ENCODE peak calls at places on chromosomes 13 and 19, in ten cellular contexts. F is colonic mucosa, P is mammary epithelial cell, U is IMR-90, D is PC-3, Z is fibroblast of lung, T is Karpas-422, N is H9, E is NT2/D1, W is astrocyte. B is an unnamed sample.

GRCh38 chr19:18109363-18109730 is 11.8 kb downstream of the MAST3 start:
- DNase-seq in F (peak), P (no peak), U (no peak), D (no peak), Z (no peak), T (no peak), N (no peak), E (no peak), W (no peak), B (no peak)

GRCh38 chr13:105462098-105462497 is 1073.4 kb downstream of the EFNB2 start:
- DNase-seq in F (no peak), P (peak), U (no peak), D (no peak), Z (no peak), T (no peak), N (no peak), E (no peak), W (no peak), B (no peak)

GRCh38 chr19:31214086-31214485 is 135.2 kb downstream of the TSHZ3 start:
- DNase-seq in F (peak), P (peak), U (peak), D (peak), Z (peak), T (no peak), N (no peak), E (no peak), W (peak), B (peak)

GRCh38 chr13:43664700-43665191 is 122.0 kb downstream of the ENOX1 start:
- DNase-seq in F (peak), P (peak), U (peak), D (peak), Z (peak), T (no peak), N (no peak), E (no peak), W (peak), B (peak)

GRCh38 chr13:64482373-64482772 is 2747.8 kb downstream of the PCDH9 start:
- DNase-seq in F (no peak), P (no peak), U (no peak), D (peak), Z (no peak), T (no peak), N (no peak), E (no peak), W (no peak), B (peak)

GRCh38 chr13:75365724-75366173 is 116.2 kb downstream of the TBC1D4 start:
- DNase-seq in F (no peak), P (peak), U (peak), D (peak), Z (peak), T (no peak), N (no peak), E (no peak), W (peak), B (peak)

GRCh38 chr13:50580684-50581305 is 262.7 kb downstream of the DLEU7 start:
- DNase-seq in F (no peak), P (no peak), U (peak), D (no peak), Z (peak), T (no peak), N (no peak), E (no peak), W (peak), B (peak)

GRCh38 chr19:514166-514663 is 6.9 kb downstream of the TPGS1 start:
- DNase-seq in F (no peak), P (no peak), U (no peak), D (no peak), Z (no peak), T (no peak), N (no peak), E (no peak), W (no peak), B (no peak)

GRCh38 chr13:66992183-66992582 is 238.0 kb downstream of the PCDH9 start:
- DNase-seq in F (no peak), P (peak), U (peak), D (no peak), Z (peak), T (no peak), N (no peak), E (no peak), W (peak), B (peak)

GRCh38 chr13:80149757-80150156 is 191.2 kb downstream of the SPRY2 start:
- DNase-seq in F (no peak), P (no peak), U (peak), D (no peak), Z (no peak), T (no peak), N (no peak), E (no peak), W (no peak), B (no peak)

GRCh38 chr19:32843716-32844245 is 25.8 kb downstream of the SLC7A9 start:
- DNase-seq in F (no peak), P (no peak), U (no peak), D (no peak), Z (no peak), T (no peak), N (no peak), E (no peak), W (no peak), B (no peak)

GRCh38 chr13:95191821-95192220 is 109.4 kb downstream of the ABCC4 start:
- DNase-seq in F (peak), P (peak), U (peak), D (peak), Z (peak), T (peak), N (peak), E (peak), W (peak), B (peak)

GRCh38 chr19:54186934-54187381 is 2.4 kb downstream of the MBOAT7 start:
- DNase-seq in F (peak), P (no peak), U (no peak), D (no peak), Z (no peak), T (no peak), N (peak), E (no peak), W (no peak), B (no peak)

GRCh38 chr13:91017031-91017668 is 330.3 kb upstream of the MIR17HG start:
- DNase-seq in F (peak), P (peak), U (peak), D (peak), Z (peak), T (peak), N (peak), E (peak), W (peak), B (peak)

GRCh38 chr13:25982908-25983307 is 68.9 kb downstream of the SHISA2 start:
- DNase-seq in F (no peak), P (no peak), U (no peak), D (no peak), Z (no peak), T (no peak), N (no peak), E (no peak), W (no peak), B (peak)

GRCh38 chr19:35585844-35586243 is at the start of gene PMIS2:
- DNase-seq in F (no peak), P (no peak), U (no peak), D (no peak), Z (no peak), T (peak), N (peak), E (no peak), W (no peak), B (no peak)

DNA sequence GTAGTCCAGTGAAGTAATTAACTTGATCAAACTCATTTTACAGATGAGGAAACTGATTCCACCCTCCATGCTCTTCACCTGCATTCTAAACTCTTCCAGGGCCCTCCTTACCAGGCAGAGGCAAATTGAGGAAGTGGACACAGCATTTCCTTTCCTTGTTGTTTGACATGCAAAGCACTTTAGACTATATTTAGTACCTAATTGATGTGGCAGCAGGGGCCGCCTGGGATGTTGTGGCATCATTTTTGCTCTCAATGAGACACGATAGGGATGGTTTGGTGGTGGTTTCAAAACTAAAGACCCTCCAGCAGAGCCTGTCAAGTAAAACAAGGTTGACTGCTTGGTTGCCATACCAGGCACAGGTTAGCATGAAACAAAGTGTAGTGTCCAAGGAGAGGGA is 7.9 kb downstream of the SIPA1L3 start:
- DNase-seq in F (no peak), P (no peak), U (no peak), D (no peak), Z (no peak), T (peak), N (no peak), E (no peak), W (no peak), B (no peak)
- H3K9ac ChIP-seq in F (no peak), P (no peak), U (no peak), D (no peak), Z (no peak), T (peak), N (no peak), E (no peak), W (no peak), B (no peak)

DNA sequence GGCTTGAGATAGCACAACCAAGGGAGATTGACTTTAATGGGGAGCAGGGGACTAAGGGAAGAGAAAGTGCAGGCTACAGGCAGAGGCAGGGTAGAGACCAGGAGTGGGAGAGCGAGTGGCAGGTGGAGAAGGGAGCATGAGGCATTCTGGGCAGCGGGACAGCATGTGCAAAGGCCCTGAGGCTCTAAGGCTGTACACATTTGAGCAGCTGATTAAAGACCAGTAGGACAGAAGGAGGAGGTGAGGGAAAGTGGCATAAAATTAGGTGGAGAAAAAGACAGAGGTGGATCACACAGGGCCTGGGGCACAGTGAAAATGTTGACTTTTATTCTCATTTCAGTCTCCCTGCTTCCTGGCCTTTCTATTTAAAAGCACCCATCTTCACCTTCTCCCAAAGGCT is 74.4 kb downstream of the ALOX5AP start:
- DNase-seq in F (no peak), P (no peak), U (no peak), D (no peak), Z (no peak), T (no peak), N (no peak), E (no peak), W (no peak), B (no peak)
- H3K9ac ChIP-seq in F (no peak), P (no peak), U (no peak), D (no peak), Z (no peak), T (no peak), N (no peak), E (no peak), W (no peak), B (no peak)

DNA sequence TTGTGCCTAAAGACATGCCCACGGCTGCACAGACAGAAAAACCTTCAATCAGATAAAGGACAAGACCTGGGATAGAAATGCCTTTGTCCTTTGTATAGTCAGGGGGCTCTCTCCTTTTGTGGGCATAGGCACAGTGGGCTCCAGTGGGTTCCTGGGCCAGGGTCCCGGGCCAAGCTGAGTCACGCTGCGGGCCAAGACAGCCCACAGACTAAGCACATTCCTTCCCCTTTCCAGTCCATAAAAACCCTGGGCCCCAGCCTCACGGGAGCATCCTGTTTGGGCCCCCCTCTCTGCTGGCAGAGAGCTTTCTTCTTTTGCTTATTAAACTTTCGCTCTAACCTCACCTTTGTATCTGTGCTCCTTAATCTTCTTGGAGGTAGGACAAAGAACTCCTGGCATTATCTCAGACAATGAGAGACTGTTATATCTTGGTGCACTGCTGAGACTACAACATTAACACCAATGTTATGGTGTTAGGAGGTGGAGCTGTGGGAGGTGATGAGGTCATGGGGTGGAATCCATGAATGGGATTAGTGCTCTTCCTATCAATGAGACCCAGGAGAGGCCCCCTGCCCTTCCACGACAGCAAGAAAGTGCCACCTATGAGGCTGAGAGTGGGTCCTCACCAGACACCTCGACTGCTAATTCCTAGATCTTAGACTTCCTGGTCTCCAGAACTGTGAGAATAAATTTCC is 20.8 kb upstream of the FBXL3 start:
- DNase-seq in F (no peak), P (no peak), U (no peak), D (no peak), Z (no peak), T (no peak), N (no peak), E (no peak), W (no peak), B (no peak)
- H3K9ac ChIP-seq in F (no peak), P (no peak), U (no peak), D (no peak), Z (no peak), T (no peak), N (no peak), E (no peak), W (no peak), B (no peak)

DNA sequence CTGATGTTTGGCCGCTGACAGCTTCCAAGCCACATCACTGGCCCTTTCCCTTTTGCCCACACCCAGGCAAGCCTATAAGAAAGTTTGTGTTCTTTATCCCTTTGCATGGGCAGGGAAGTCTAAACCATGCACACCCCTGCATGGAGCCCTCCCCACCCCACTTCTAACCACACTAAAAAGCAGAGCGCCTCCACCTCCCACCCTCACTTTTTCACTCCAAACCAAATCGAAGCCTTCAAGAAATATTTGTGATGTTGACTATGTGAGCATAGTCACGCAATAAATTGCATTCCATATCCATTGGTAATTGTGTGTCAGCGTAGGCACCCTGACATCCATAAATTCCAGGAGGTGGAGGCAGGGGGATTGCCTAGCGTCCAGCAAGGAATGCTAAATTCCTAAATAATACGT is 104.4 kb upstream of the LSM14A start:
- DNase-seq in F (no peak), P (no peak), U (peak), D (peak), Z (no peak), T (no peak), N (no peak), E (no peak), W (peak), B (no peak)
- H3K9ac ChIP-seq in F (no peak), P (no peak), U (no peak), D (peak), Z (no peak), T (no peak), N (no peak), E (no peak), W (no peak), B (no peak)

GRCh38 chr13:48266150-48266549 is 33.1 kb downstream of the ITM2B start:
- DNase-seq in F (no peak), P (no peak), U (no peak), D (no peak), Z (no peak), T (no peak), N (no peak), E (no peak), W (no peak), B (no peak)

GRCh38 chr13:48266967-48267639 is 34.1 kb downstream of the ITM2B start:
- DNase-seq in F (no peak), P (no peak), U (peak), D (no peak), Z (no peak), T (no peak), N (no peak), E (no peak), W (no peak), B (no peak)

GRCh38 chr13:48263196-48263595 is 30.2 kb downstream of the ITM2B start:
- DNase-seq in F (no peak), P (peak), U (no peak), D (peak), Z (no peak), T (no peak), N (no peak), E (peak), W (no peak), B (no peak)

GRCh38 chr13:48264052-48264451 is 31.0 kb downstream of the ITM2B start:
- DNase-seq in F (no peak), P (no peak), U (no peak), D (no peak), Z (no peak), T (no peak), N (no peak), E (no peak), W (no peak), B (no peak)

GRCh38 chr13:48265217-48265815 is 32.3 kb downstream of the ITM2B start:
- DNase-seq in F (no peak), P (no peak), U (no peak), D (no peak), Z (no peak), T (no peak), N (no peak), E (no peak), W (no peak), B (no peak)
- H3K9ac ChIP-seq in F (no peak), P (no peak), U (no peak), D (no peak), Z (no peak), T (no peak), N (no peak), E (no peak), W (no peak), B (no peak)

GRCh38 chr19:16263115-16263839 is 61.3 kb upstream of the KLF2 start:
- DNase-seq in F (no peak), P (no peak), U (no peak), D (no peak), Z (no peak), T (peak), N (no peak), E (no peak), W (no peak), B (no peak)

GRCh38 chr19:16260794-16261161 is 63.1 kb downstream of the AP1M1 start:
- DNase-seq in F (no peak), P (no peak), U (no peak), D (no peak), Z (no peak), T (no peak), N (no peak), E (no peak), W (no peak), B (no peak)

GRCh38 chr19:16260160-16260793 is 62.6 kb downstream of the AP1M1 start:
- DNase-seq in F (no peak), P (no peak), U (no peak), D (no peak), Z (no peak), T (no peak), N (no peak), E (no peak), W (no peak), B (no peak)

GRCh38 chr19:16262618-16263017 is 62.0 kb upstream of the KLF2 start:
- DNase-seq in F (peak), P (no peak), U (no peak), D (no peak), Z (no peak), T (no peak), N (no peak), E (no peak), W (no peak), B (no peak)

DNA sequence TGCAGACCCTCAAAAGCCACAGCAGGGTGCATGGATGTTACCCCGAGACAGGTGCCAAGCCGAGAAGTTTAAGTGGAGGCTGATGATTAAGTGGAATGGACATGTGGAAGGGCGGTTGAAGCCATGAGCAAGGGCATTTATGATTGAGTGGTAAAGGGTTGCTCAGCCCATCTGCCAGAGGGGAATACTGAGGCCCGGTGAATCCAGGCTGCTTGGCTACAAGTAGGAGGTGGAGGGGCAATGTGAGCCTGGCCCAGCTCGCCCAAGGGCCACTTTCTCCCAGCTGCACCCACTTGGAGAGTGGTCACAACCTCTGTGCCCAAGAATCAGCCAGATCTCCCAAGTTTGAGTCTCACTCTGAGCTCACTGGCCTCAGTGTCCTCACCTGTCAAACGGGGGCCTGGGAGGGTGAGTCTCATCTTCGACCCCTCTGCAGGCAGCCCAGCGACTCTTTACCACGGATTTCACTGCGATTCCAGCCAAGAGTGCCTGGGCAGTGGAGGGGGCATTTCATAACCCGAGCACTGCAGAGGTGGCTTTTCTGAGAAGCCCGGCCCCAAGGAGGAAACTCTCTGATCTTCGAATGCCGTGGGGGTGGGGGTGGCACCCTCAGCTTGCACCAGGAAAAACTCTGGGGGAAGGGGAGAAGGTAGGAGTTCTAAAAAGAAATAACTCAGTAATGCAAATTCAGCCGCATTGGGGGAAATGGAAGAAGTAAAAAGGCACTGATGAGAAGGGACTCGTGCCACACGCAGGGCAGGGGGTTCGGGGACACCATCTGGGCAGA is 62.8 kb upstream of the KLF2 start:
- DNase-seq in F (no peak), P (no peak), U (no peak), D (no peak), Z (no peak), T (peak), N (no peak), E (no peak), W (no peak), B (no peak)
- H3K9ac ChIP-seq in F (no peak), P (no peak), U (no peak), D (no peak), Z (no peak), T (peak), N (no peak), E (no peak), W (no peak), B (no peak)

DNA sequence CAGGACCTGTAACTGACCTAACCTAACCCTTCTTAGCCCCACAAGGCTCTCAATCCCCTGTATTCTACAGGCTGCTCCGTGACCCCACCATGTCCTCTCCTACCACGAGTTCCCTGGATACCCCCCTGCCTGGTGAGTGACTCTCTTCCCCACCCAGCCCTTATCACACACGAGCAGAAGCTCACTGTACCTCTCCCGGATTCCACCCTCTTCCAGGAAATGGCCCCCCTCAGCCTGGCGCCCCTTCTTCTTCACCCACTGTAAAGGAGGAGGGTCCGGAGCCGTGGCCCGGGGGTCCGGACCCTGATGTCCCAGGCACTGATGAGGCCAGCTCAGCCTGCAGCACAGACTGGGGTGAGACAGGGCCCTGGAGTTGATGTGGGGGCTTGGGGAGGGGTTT is 1.3 kb downstream of the NR1H2 start:
- DNase-seq in F (no peak), P (no peak), U (no peak), D (no peak), Z (no peak), T (no peak), N (no peak), E (no peak), W (no peak), B (no peak)
- H3K9ac ChIP-seq in F (no peak), P (no peak), U (no peak), D (no peak), Z (no peak), T (peak), N (no peak), E (no peak), W (no peak), B (no peak)

DNA sequence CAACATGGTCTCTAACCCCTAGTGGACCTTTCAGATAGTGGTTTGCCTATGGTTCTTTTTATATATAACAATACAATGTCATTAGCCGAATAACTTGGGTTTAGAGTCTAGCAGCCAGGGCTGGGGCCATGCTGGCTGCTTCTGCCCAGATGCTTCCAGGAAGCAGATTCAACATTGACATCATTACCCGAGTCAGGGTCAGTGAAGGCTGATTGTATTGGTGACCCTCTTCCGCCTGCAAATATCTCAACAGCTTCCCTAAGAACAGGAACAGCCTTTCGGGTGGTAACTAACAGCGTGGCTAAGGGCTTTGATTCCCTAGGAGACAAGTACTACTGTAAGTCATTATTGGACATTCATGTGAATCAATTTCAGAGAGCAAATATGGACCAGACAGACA is 476.4 kb downstream of the UQCRFS1 start:
- DNase-seq in F (no peak), P (no peak), U (no peak), D (no peak), Z (peak), T (no peak), N (no peak), E (no peak), W (no peak), B (no peak)
- H3K9ac ChIP-seq in F (peak), P (no peak), U (no peak), D (no peak), Z (no peak), T (peak), N (no peak), E (no peak), W (peak), B (peak)

B was measured in adipocyte.